ENCODE peak calls at places on chromosomes 4 and X, in nine cellular contexts. One of them, this sample, is unnamed.

GRCh38 chr4:128635141-128635911 is 174.2 kb upstream of the JADE1 start:
- DNase-seq in NCI-H1417: peak; percentile 90
- DNase-seq in cardiac muscle cell: peak; percentile 99
- DNase-seq in fibroblast of villous mesenchyme: peak; percentile 89
- DNase-seq in GM20000: no peak
- DNase-seq in iris pigment epithelial cell: peak; percentile 28
- DNase-seq in T-helper 17 cell: no peak
- DNase-seq in NCI-H446: no peak
- DNase-seq in mammary epithelial cell: no peak
- DNase-seq in this sample: no peak

GRCh38 chr4:90126805-90127204 is 389 bp upstream of the CCSER1 start:
- DNase-seq in NCI-H1417: peak; percentile 26
- DNase-seq in cardiac muscle cell: no peak
- DNase-seq in fibroblast of villous mesenchyme: no peak
- DNase-seq in GM20000: no peak
- DNase-seq in iris pigment epithelial cell: no peak
- DNase-seq in T-helper 17 cell: no peak
- DNase-seq in NCI-H446: no peak
- DNase-seq in mammary epithelial cell: no peak
- DNase-seq in this sample: no peak

GRCh38 chr4:69322055-69322454 is 41.8 kb downstream of the UGT2B28 start:
- DNase-seq in NCI-H1417: no peak
- DNase-seq in cardiac muscle cell: peak; percentile 65
- DNase-seq in fibroblast of villous mesenchyme: peak; percentile 3
- DNase-seq in GM20000: no peak
- DNase-seq in iris pigment epithelial cell: peak; percentile 72
- DNase-seq in T-helper 17 cell: no peak
- DNase-seq in NCI-H446: no peak
- DNase-seq in mammary epithelial cell: peak; percentile 53
- DNase-seq in this sample: no peak

GRCh38 chr4:8775121-8775520 is 96.5 kb downstream of the HMX1 start:
- DNase-seq in NCI-H1417: no peak
- DNase-seq in cardiac muscle cell: no peak
- DNase-seq in fibroblast of villous mesenchyme: no peak
- DNase-seq in GM20000: no peak
- DNase-seq in iris pigment epithelial cell: no peak
- DNase-seq in T-helper 17 cell: no peak
- DNase-seq in NCI-H446: no peak
- DNase-seq in mammary epithelial cell: no peak
- DNase-seq in this sample: no peak

GRCh38 chr4:127997534-127998388 is 32.6 kb downstream of the ABHD18 start:
- DNase-seq in NCI-H1417: no peak
- DNase-seq in cardiac muscle cell: peak; percentile 58
- DNase-seq in fibroblast of villous mesenchyme: peak; percentile 56
- DNase-seq in GM20000: peak; percentile 61
- DNase-seq in iris pigment epithelial cell: peak; percentile 55
- DNase-seq in T-helper 17 cell: no peak
- DNase-seq in NCI-H446: no peak
- DNase-seq in mammary epithelial cell: peak; percentile 52
- DNase-seq in this sample: no peak

GRCh38 chr4:187020681-187021080 is 297.0 kb upstream of the FAT1 start:
- DNase-seq in NCI-H1417: no peak
- DNase-seq in cardiac muscle cell: no peak
- DNase-seq in fibroblast of villous mesenchyme: no peak
- DNase-seq in GM20000: no peak
- DNase-seq in iris pigment epithelial cell: no peak
- DNase-seq in T-helper 17 cell: no peak
- DNase-seq in NCI-H446: no peak
- DNase-seq in mammary epithelial cell: no peak
- DNase-seq in this sample: no peak

GRCh38 chr4:42397256-42397634 is at the start of gene SHISA3:
- DNase-seq in NCI-H1417: no peak
- DNase-seq in cardiac muscle cell: peak; percentile 65
- DNase-seq in fibroblast of villous mesenchyme: no peak
- DNase-seq in GM20000: no peak
- DNase-seq in iris pigment epithelial cell: peak; percentile 17
- DNase-seq in T-helper 17 cell: no peak
- DNase-seq in NCI-H446: no peak
- DNase-seq in mammary epithelial cell: no peak
- DNase-seq in this sample: no peak

GRCh38 chrX:41718481-41719245 is 5.3 kb upstream of the GPR82 start:
- DNase-seq in NCI-H1417: no peak
- DNase-seq in cardiac muscle cell: no peak
- DNase-seq in fibroblast of villous mesenchyme: peak; percentile 67
- DNase-seq in GM20000: no peak
- DNase-seq in iris pigment epithelial cell: peak; percentile 7
- DNase-seq in T-helper 17 cell: no peak
- DNase-seq in NCI-H446: no peak
- DNase-seq in mammary epithelial cell: no peak
- DNase-seq in this sample: no peak

GRCh38 chr4:183347586-183347985 is 25.4 kb upstream of the CLDN24 start:
- DNase-seq in NCI-H1417: no peak
- DNase-seq in cardiac muscle cell: peak; percentile 51
- DNase-seq in fibroblast of villous mesenchyme: peak; percentile 45
- DNase-seq in GM20000: no peak
- DNase-seq in iris pigment epithelial cell: peak; percentile 77
- DNase-seq in T-helper 17 cell: no peak
- DNase-seq in NCI-H446: no peak
- DNase-seq in mammary epithelial cell: no peak
- DNase-seq in this sample: no peak

GRCh38 chr4:41507292-41507933 is 30.5 kb upstream of the LIMCH1 start:
- DNase-seq in NCI-H1417: no peak
- DNase-seq in cardiac muscle cell: peak; percentile 53
- DNase-seq in fibroblast of villous mesenchyme: peak; percentile 75
- DNase-seq in GM20000: no peak
- DNase-seq in iris pigment epithelial cell: peak; percentile 87
- DNase-seq in T-helper 17 cell: no peak
- DNase-seq in NCI-H446: no peak
- DNase-seq in mammary epithelial cell: no peak
- DNase-seq in this sample: no peak

GRCh38 chrX:39582091-39582490 is 515.7 kb downstream of the BCOR start:
- DNase-seq in NCI-H1417: no peak
- DNase-seq in cardiac muscle cell: peak; percentile 40
- DNase-seq in fibroblast of villous mesenchyme: no peak
- DNase-seq in GM20000: no peak
- DNase-seq in iris pigment epithelial cell: no peak
- DNase-seq in T-helper 17 cell: no peak
- DNase-seq in NCI-H446: no peak
- DNase-seq in mammary epithelial cell: peak; percentile 27
- DNase-seq in this sample: no peak

GRCh38 chr4:121306932-121307331 is 73.9 kb downstream of the QRFPR start:
- DNase-seq in NCI-H1417: no peak
- DNase-seq in cardiac muscle cell: no peak
- DNase-seq in fibroblast of villous mesenchyme: no peak
- DNase-seq in GM20000: no peak
- DNase-seq in iris pigment epithelial cell: no peak
- DNase-seq in T-helper 17 cell: no peak
- DNase-seq in NCI-H446: no peak
- DNase-seq in mammary epithelial cell: no peak
- DNase-seq in this sample: no peak

This sample was measured in cerebellum.